ENCODE peak calls at places on chromosomes 16 and 17, in five cellular contexts. One of them, this sample, is unnamed.

GRCh38 chr17:70905796-70906195 is 736.5 kb downstream of the KCNJ2 start:
- DNase-seq in activated T-cell treated with anti-CD3 and anti-CD28 coated beads for 1 hour: no peak
- DNase-seq in CD8-positive, alpha-beta memory T cell: no peak
- DNase-seq in activated CD4-positive, alpha-beta T cell treated with anti-CD3 and anti-CD28 coated beads, Interleukin-2, amount 10 ng/mL, durations not matched to agents 7 days and 5 days: no peak
- DNase-seq in Ammon's horn: peak; percentile 46
- DNase-seq in this sample: no peak

GRCh38 chr16:8620535-8620934 is 963 bp upstream of the METTL22 start:
- DNase-seq in CD8-positive, alpha-beta memory T cell: no peak
- DNase-seq in activated T-cell treated with anti-CD3 and anti-CD28 coated beads for 1 hour: no peak
- DNase-seq in Ammon's horn: no peak
- DNase-seq in activated CD4-positive, alpha-beta T cell treated with anti-CD3 and anti-CD28 coated beads, Interleukin-2, amount 10 ng/mL, durations not matched to agents 7 days and 5 days: no peak
- DNase-seq in this sample: no peak

GRCh38 chr17:36133629-36134259 is 30.1 kb downstream of the CCL4 start:
- DNase-seq in activated CD4-positive, alpha-beta T cell treated with anti-CD3 and anti-CD28 coated beads, Interleukin-2, amount 10 ng/mL, durations not matched to agents 7 days and 5 days: no peak
- DNase-seq in CD8-positive, alpha-beta memory T cell: no peak
- DNase-seq in activated T-cell treated with anti-CD3 and anti-CD28 coated beads for 1 hour: no peak
- DNase-seq in Ammon's horn: peak; percentile 37
- DNase-seq in this sample: no peak

GRCh38 chr17:17361543-17362511 is 58.7 kb downstream of the NT5M start:
- DNase-seq in activated CD4-positive, alpha-beta T cell treated with anti-CD3 and anti-CD28 coated beads, Interleukin-2, amount 10 ng/mL, durations not matched to agents 7 days and 5 days: no peak
- DNase-seq in activated T-cell treated with anti-CD3 and anti-CD28 coated beads for 1 hour: no peak
- DNase-seq in Ammon's horn: no peak
- DNase-seq in CD8-positive, alpha-beta memory T cell: no peak
- DNase-seq in this sample: peak; percentile 12

GRCh38 chr17:64773836-64774761 is 112.0 kb upstream of the SMURF2 start:
- DNase-seq in CD8-positive, alpha-beta memory T cell: no peak
- DNase-seq in activated T-cell treated with anti-CD3 and anti-CD28 coated beads for 1 hour: no peak
- DNase-seq in activated CD4-positive, alpha-beta T cell treated with anti-CD3 and anti-CD28 coated beads, Interleukin-2, amount 10 ng/mL, durations not matched to agents 7 days and 5 days: no peak
- DNase-seq in Ammon's horn: no peak
- DNase-seq in this sample: no peak

GRCh38 chr16:27154573-27155521 is 48.5 kb upstream of the KDM8 start:
- DNase-seq in CD8-positive, alpha-beta memory T cell: peak; percentile 50
- DNase-seq in activated T-cell treated with anti-CD3 and anti-CD28 coated beads for 1 hour: peak; percentile 68
- DNase-seq in Ammon's horn: peak; percentile 36
- DNase-seq in activated CD4-positive, alpha-beta T cell treated with anti-CD3 and anti-CD28 coated beads, Interleukin-2, amount 10 ng/mL, durations not matched to agents 7 days and 5 days: peak; percentile 70
- DNase-seq in this sample: peak; percentile 78

GRCh38 chr17:50439008-50439407 is 13.0 kb downstream of the ACSF2 start:
- DNase-seq in activated CD4-positive, alpha-beta T cell treated with anti-CD3 and anti-CD28 coated beads, Interleukin-2, amount 10 ng/mL, durations not matched to agents 7 days and 5 days: no peak
- DNase-seq in activated T-cell treated with anti-CD3 and anti-CD28 coated beads for 1 hour: no peak
- DNase-seq in Ammon's horn: no peak
- DNase-seq in CD8-positive, alpha-beta memory T cell: no peak
- DNase-seq in this sample: no peak

GRCh38 chr17:18356624-18357023 is 6.7 kb downstream of the SHMT1 start:
- DNase-seq in CD8-positive, alpha-beta memory T cell: no peak
- DNase-seq in Ammon's horn: peak; percentile 78
- DNase-seq in activated CD4-positive, alpha-beta T cell treated with anti-CD3 and anti-CD28 coated beads, Interleukin-2, amount 10 ng/mL, durations not matched to agents 7 days and 5 days: no peak
- DNase-seq in activated T-cell treated with anti-CD3 and anti-CD28 coated beads for 1 hour: no peak
- DNase-seq in this sample: no peak

This sample was measured in glutamatergic neuron.